ENCODE peak calls at places on chromosomes 13 and 19, in four cellular contexts. V is CD8-positive, alpha-beta memory T cell; C is ovary; Z is body of pancreas. N is an unnamed sample. For H3K36me3 and H3K27me3, the result is how much of the 10 kb centered on the place peaks cover.

GRCh38 chr13:87274209-87274819 is 396.9 kb upstream of the SLITRK5 start:
- DNase-seq in C (no peak), Z (peak), V (no peak), N (peak)

GRCh38 chr13:33763021-33763420 is 54.9 kb upstream of the RFC3 start:
- DNase-seq in V (no peak), C (no peak), Z (no peak), N (no peak)

GRCh38 chr19:32887572-32887971 is 18.0 kb upstream of the SLC7A9 start:
- DNase-seq in C (no peak), V (no peak), Z (no peak), N (no peak)

GRCh38 chr13:40672310-40673060 is 6.0 kb upstream of the FOXO1 start:
- DNase-seq in V (no peak), C (no peak), Z (no peak), N (no peak)

GRCh38 chr13:22049384-22049783 is 378.5 kb downstream of the FGF9 start:
- DNase-seq in C (no peak), V (no peak), Z (no peak), N (no peak)

GRCh38 chr13:25901460-25902376 is 150.1 kb downstream of the SHISA2 start:
- DNase-seq in V (no peak), C (no peak), Z (no peak), N (no peak)

GRCh38 chr19:53394522-53394973 is 401 bp upstream of the ZNF765 start:
- DNase-seq in C (peak), Z (peak), V (no peak), N (peak)

GRCh38 chr19:58362272-58362994 is at the start of gene ZNF497:
- DNase-seq in Z (peak), V (peak), C (peak), N (peak)

GRCh38 chr13:20998649-20999415 is 62.6 kb downstream of the LATS2 start:
- DNase-seq in V (no peak), C (no peak), Z (no peak), N (no peak)

GRCh38 chr13:114067886-114068722 is 64.3 kb downstream of the RASA3 start:
- DNase-seq in Z (no peak), V (no peak), C (peak), N (no peak)

GRCh38 chr13:66618702-66619101 is 611.4 kb downstream of the PCDH9 start:
- DNase-seq in C (no peak), V (no peak), Z (no peak), N (no peak)

GRCh38 chr19:54299126-54299498 is 13.9 kb downstream of the LILRA5 start:
- DNase-seq in V (no peak), C (no peak), Z (no peak), N (no peak)

GRCh38 chr13:77250968-77251367 is 75.9 kb downstream of the MYCBP2 start:
- DNase-seq in V (no peak), Z (no peak), C (no peak), N (no peak)

GRCh38 chr13:30116379-30116778 is 191.0 kb downstream of the KATNAL1 start:
- DNase-seq in C (no peak), Z (no peak), V (no peak), N (no peak)

GRCh38 chr13:98345103-98345899 is 168.2 kb upstream of the RNF113B start:
- DNase-seq in V (no peak), C (no peak), Z (peak), N (no peak)

GRCh38 chr13:40190656-40191100 is 475.8 kb downstream of the FOXO1 start:
- DNase-seq in V (peak), C (peak), Z (no peak), N (peak)

GRCh38 chr19:53659292-53659691 is 27.5 kb downstream of the DPRX start:
- DNase-seq in V (no peak), C (no peak), Z (no peak), N (peak)

GRCh38 chr19:34225659-34226015 is 28.7 kb upstream of the GARRE1 start:
- DNase-seq in Z (no peak), C (no peak), V (no peak), N (no peak)
- H3K36me3 ChIP-seq in Z (under half), C (under half), V (half or more), N (half or more)

GRCh38 chr19:4548238-4548584 is 8.4 kb upstream of the LRG1 start:
- DNase-seq in Z (no peak), C (no peak), V (no peak), N (no peak)

GRCh38 chr19:4553092-4553695 is 6.3 kb downstream of the SEMA6B start:
- DNase-seq in C (no peak), Z (no peak), V (no peak), N (no peak)

GRCh38 chr19:4552546-4552819 is 7.0 kb downstream of the SEMA6B start:
- DNase-seq in Z (no peak), V (no peak), C (no peak), N (no peak)

GRCh38 chr19:4550018-4550417 is 9.5 kb downstream of the SEMA6B start:
- DNase-seq in V (no peak), C (no peak), Z (no peak), N (no peak)

GRCh38 chr19:4550479-4551050 is 8.9 kb downstream of the SEMA6B start:
- DNase-seq in C (no peak), Z (no peak), V (no peak), N (no peak)
- H3K27me3 ChIP-seq in C (under half), Z (under half), V (under half), N (under half)

DNA sequence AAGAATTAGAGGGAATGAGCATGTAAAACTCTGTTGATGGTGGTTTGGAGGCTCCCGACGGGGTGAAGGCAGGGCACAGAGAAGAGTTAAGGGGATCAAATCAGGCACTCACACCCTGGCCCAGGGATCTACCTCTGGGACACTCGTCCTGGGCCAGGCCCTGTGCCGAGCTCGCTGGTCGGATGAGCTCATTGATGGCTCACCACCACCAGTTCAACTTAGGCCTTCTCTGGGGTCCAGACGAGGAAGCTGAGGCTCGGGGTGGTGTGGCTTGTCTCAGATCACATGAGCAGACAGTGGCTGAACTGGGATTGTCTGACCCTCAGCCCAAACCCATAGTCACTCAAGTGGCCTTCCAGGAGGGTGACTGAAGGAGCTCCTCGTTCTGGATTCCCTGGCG is 1.6 kb downstream of the NACC1 start:
- DNase-seq in C (no peak), V (no peak), Z (no peak), N (no peak)
- H3K4me3 ChIP-seq in C (no peak), V (no peak), Z (no peak), N (no peak)

GRCh38 chr13:109285586-109285985 is 500.8 kb downstream of the IRS2 start:
- DNase-seq in C (no peak), Z (no peak), V (no peak), N (no peak)
- H3K36me3 ChIP-seq in C (under half), Z (under half), V (under half), N (under half)

GRCh38 chr19:41085748-41086415 is 2.4 kb upstream of the CYP2A13 start:
- DNase-seq in C (no peak), Z (no peak), V (no peak), N (peak)

GRCh38 chr19:41088151-41088550 is at the start of gene CYP2A13:
- DNase-seq in Z (no peak), C (no peak), V (no peak), N (no peak)

GRCh38 chr19:41095703-41096102 is 7.5 kb downstream of the CYP2A13 start:
- DNase-seq in C (no peak), V (no peak), Z (no peak), N (no peak)

DNA sequence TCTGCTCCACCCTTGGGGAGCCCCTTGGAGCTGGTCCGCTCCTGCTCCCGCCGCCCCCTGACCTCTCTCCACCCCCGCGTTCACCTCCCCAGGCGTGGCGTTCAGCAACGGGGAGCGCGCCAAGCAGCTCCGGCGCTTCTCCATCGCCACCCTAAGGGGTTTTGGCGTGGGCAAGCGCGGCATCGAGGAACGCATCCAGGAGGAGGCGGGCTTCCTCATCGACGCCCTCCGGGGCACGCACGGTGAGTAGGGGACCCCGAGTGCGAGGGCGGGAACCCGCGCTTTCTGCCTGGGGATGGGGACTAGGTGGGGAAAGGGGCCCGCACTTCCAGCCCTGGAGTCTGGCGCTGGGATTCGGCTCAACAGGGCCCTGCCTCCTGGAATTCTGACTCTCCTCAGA is 1.7 kb downstream of the CYP2A13 start:
- DNase-seq in Z (no peak), V (no peak), C (no peak), N (no peak)
- H3K27me3 ChIP-seq in Z (under half), V (under half), C (under half), N (under half)

GRCh38 chr19:17332677-17333581 is 1.7 kb downstream of the ANO8 start:
- DNase-seq in Z (no peak), C (no peak), V (no peak), N (peak)

GRCh38 chr19:17335575-17335974 is 920 bp upstream of the ANO8 start:
- DNase-seq in C (no peak), V (no peak), Z (no peak), N (no peak)

GRCh38 chr19:17332360-17332676 is 2.3 kb downstream of the ANO8 start:
- DNase-seq in Z (no peak), V (no peak), C (no peak), N (no peak)

GRCh38 chr19:17334414-17335409 is at the start of gene ANO8:
- DNase-seq in Z (peak), C (peak), V (peak), N (peak)

DNA sequence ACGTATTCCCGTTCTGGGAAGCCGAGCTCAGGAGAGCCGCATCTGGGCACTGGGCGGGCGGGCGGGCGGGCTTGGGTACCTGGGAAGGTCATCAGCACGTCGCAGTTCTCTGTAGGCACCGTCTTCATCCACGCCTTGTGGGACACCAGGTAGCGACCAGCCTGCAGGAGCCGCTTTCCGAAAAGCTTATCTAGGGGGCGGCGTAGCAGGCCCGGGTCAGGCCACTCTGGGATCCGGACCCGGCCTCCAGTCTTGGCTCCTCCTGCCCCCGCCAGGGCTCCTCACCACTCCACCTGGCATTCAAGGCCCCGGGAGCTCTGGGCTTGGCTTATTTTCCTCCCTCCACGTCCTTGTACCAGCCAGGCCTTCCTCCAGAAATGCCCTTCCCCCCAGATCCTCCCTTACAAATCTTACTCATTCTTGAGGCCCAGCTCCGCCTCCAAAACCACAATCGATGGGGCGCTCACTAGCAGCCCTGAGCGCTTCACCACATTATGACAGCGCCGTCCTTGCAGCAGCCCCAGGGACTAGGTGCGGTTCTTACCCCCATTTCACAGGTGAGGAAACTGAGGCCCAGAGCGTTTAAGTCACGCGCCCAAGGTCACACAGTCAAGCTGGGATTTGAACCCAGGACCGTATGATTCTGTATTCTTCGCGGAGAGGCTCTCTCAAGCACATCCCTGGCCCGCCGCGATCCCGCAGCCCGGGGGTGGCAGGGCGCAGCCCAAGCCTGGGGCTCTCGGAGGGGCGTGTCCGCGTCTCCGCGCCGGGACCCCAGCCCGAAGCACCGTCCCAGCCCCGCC is 843 bp downstream of the ANO8 start:
- DNase-seq in C (no peak), Z (no peak), V (peak), N (no peak)
- H3K4me3 ChIP-seq in C (peak), Z (peak), V (peak), N (peak)

GRCh38 chr19:47267350-47267759 is 7.3 kb upstream of the INAFM1 start:
- DNase-seq in C (no peak), Z (no peak), V (no peak), N (peak)

GRCh38 chr19:47268028-47268427 is 6.7 kb upstream of the INAFM1 start:
- DNase-seq in C (no peak), V (no peak), Z (no peak), N (no peak)

GRCh38 chr19:47271949-47272348 is 2.7 kb upstream of the INAFM1 start:
- DNase-seq in V (no peak), Z (no peak), C (no peak), N (no peak)

GRCh38 chr19:47270408-47270807 is 4.3 kb upstream of the INAFM1 start:
- DNase-seq in C (no peak), V (no peak), Z (no peak), N (no peak)

GRCh38 chr19:47269596-47269995 is 5.1 kb upstream of the INAFM1 start:
- DNase-seq in Z (no peak), C (no peak), V (no peak), N (no peak)
- H3K36me3 ChIP-seq in Z (under half), C (under half), V (under half), N (half or more)

GRCh38 chr13:111116830-111117229 is 1.7 kb downstream of the ARHGEF7 start:
- DNase-seq in V (no peak), Z (no peak), C (no peak), N (no peak)

GRCh38 chr13:111117289-111117688 is 2.2 kb downstream of the ARHGEF7 start:
- DNase-seq in V (no peak), C (no peak), Z (no peak), N (no peak)

GRCh38 chr13:111115051-111115840 is at the start of gene ARHGEF7:
- DNase-seq in C (peak), Z (no peak), V (no peak), N (no peak)

GRCh38 chr13:111114362-111115050 is 604 bp upstream of the ARHGEF7 start:
- DNase-seq in C (peak), Z (no peak), V (no peak), N (no peak)

GRCh38 chr13:111115841-111116500 is 861 bp downstream of the ARHGEF7 start:
- DNase-seq in V (no peak), Z (peak), C (peak), N (no peak)
- H3K27me3 ChIP-seq in V (under half), Z (under half), C (under half), N (half or more)

GRCh38 chr13:111007209-111007608 is 92.3 kb upstream of the ANKRD10 start:
- DNase-seq in C (no peak), Z (no peak), V (no peak), N (no peak)

GRCh38 chr13:111005364-111005763 is 90.5 kb upstream of the ANKRD10 start:
- DNase-seq in Z (no peak), C (no peak), V (no peak), N (no peak)

GRCh38 chr13:111006508-111007031 is 91.7 kb upstream of the ANKRD10 start:
- DNase-seq in Z (peak), V (no peak), C (peak), N (no peak)

GRCh38 chr13:111004444-111004843 is 89.6 kb upstream of the ANKRD10 start:
- DNase-seq in Z (no peak), V (no peak), C (no peak), N (no peak)

DNA sequence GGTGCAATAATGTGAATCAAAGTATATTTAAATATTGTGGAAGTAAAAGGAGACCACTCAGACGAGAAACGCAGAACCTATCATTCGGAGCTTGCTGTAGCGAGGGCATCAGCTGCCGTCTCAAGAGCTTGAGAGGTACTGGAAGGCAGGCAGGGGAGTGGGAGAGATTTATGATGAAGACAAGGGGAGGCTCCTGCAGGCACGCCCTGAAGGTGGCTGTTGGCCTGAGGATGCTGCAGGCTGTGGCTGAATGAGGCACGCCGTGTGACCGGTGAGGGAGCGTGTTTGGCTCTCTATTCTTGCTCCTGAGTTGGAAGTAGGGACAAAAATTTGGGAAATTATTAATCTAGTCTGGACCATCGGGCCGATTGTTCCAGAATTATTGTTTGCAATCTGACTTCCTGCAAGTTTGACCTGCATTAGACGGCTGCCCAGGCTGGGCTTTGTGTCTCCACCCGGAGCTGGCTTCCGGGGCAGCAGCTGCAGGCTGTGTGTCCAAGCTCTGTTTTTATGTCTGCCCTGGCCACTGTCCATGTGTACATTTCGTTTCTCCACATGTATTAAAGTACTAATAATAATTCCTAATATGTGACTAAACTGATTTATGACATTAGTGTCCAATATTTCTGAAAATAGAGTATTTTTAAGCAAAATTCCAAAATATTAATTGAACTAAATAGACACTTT is 91.1 kb upstream of the ANKRD10 start:
- DNase-seq in C (peak), Z (peak), V (no peak), N (no peak)
- H3K4me3 ChIP-seq in C (no peak), Z (no peak), V (no peak), N (no peak)

GRCh38 chr19:12943437-12944044 is 2.1 kb upstream of the RAD23A start:
- DNase-seq in Z (no peak), C (no peak), V (no peak), N (no peak)
- H3K36me3 ChIP-seq in Z (under half), C (under half), V (half or more), N (half or more)